ENCODE peak calls at places on chromosomes 1 and 21, in four cellular contexts. H, L, I and G are unnamed samples.

GRCh38 chr21:30962013-30962412 is 76.3 kb downstream of the KRTAP19-8 start:
- DNase-seq in H (no peak), L (no peak), I (no peak), G (no peak)

GRCh38 chr1:150955274-150955673 is 19.4 kb downstream of the CERS2 start:
- DNase-seq in H (peak), L (no peak), I (peak), G (no peak)

GRCh38 chr1:206005761-206006160 is 2.6 kb upstream of the RAB7B start:
- DNase-seq in H (no peak), L (no peak), I (no peak), G (no peak)

GRCh38 chr21:40841524-40842196 is 5.3 kb downstream of the DSCAM start:
- DNase-seq in H (no peak), L (no peak), I (no peak), G (peak)

GRCh38 chr1:1954015-1954414 is 34.9 kb upstream of the TMEM52 start:
- DNase-seq in H (no peak), L (no peak), I (no peak), G (no peak)

GRCh38 chr1:210344706-210345105 is 16.0 kb downstream of the HHAT start:
- DNase-seq in H (no peak), L (peak), I (no peak), G (no peak)

GRCh38 chr1:232999960-233000625 is 49.7 kb downstream of the NTPCR start:
- DNase-seq in H (no peak), L (no peak), I (no peak), G (no peak)

GRCh38 chr1:64335634-64336033 is 132.2 kb downstream of the UBE2U start:
- DNase-seq in H (no peak), L (no peak), I (no peak), G (no peak)

GRCh38 chr1:172499636-172500141 is 33.3 kb upstream of the SUCO start:
- DNase-seq in H (no peak), L (peak), I (no peak), G (peak)

GRCh38 chr1:169060010-169060722 is 46.3 kb upstream of the ATP1B1 start:
- DNase-seq in H (peak), L (peak), I (peak), G (no peak)

GRCh38 chr1:240217398-240217797 is 125.7 kb downstream of the FMN2 start:
- DNase-seq in H (no peak), L (peak), I (no peak), G (no peak)

GRCh38 chr1:209769171-209769904 is 13.5 kb downstream of the TRAF3IP3 start:
- DNase-seq in H (peak), L (peak), I (peak), G (peak)

GRCh38 chr21:39313042-39313456 is 383 bp downstream of the BRWD1 start:
- DNase-seq in H (no peak), L (no peak), I (peak), G (no peak)

GRCh38 chr21:39316062-39316461 is 2.6 kb upstream of the BRWD1 start:
- DNase-seq in H (no peak), L (no peak), I (no peak), G (peak)

GRCh38 chr21:39313457-39314154 is at the start of gene BRWD1:
- DNase-seq in H (peak), L (peak), I (peak), G (peak)

GRCh38 chr21:39315603-39316002 is 2.2 kb upstream of the BRWD1 start:
- DNase-seq in H (no peak), L (no peak), I (no peak), G (no peak)

GRCh38 chr21:39314155-39315027 is 959 bp upstream of the BRWD1 start:
- DNase-seq in H (peak), L (peak), I (peak), G (peak)
- TF ChIP-seq CTCF in H (no peak), L (no peak), I (no peak), G (peak)

GRCh38 chr1:199704231-199704630 is 323.3 kb upstream of the NR5A2 start:
- DNase-seq in H (no peak), L (no peak), I (no peak), G (no peak)
- TF ChIP-seq CTCF in H (no peak), L (no peak), I (no peak), G (no peak)

DNA sequence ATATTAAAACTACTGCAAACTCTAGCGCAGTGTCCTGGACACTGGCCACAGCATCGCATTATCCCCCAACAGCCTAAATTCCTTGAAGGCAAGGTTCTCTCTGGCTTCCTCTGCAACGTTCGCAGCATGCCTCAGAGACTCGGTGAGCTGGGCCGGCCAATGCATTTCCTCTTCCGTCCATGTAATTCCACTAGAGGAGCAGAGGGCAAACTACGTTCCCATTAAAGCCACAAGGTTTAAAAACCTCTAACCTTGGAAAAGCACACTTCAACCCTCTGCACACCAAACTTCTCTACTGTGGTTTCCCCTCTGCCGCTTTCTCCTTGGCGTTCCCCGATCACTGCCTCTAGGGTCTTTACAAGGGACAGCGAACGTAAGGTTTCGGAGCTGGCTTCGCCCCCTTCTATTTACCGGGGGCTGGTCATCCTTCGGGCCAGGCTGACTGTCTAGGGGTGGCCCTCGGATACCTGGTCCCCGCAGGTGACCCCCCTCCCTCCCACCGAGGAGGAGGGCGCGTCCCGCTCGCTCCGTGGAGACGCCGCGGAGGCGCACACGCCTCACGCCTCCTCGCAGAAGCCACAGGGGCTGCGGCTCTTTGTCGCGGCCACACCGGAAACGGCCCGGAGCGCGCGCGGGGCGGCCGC is 451 bp upstream of the SMYD2 start:
- DNase-seq in H (peak), L (peak), I (peak), G (peak)
- TF ChIP-seq CTCF in H (no peak), L (no peak), I (no peak), G (peak)

DNA sequence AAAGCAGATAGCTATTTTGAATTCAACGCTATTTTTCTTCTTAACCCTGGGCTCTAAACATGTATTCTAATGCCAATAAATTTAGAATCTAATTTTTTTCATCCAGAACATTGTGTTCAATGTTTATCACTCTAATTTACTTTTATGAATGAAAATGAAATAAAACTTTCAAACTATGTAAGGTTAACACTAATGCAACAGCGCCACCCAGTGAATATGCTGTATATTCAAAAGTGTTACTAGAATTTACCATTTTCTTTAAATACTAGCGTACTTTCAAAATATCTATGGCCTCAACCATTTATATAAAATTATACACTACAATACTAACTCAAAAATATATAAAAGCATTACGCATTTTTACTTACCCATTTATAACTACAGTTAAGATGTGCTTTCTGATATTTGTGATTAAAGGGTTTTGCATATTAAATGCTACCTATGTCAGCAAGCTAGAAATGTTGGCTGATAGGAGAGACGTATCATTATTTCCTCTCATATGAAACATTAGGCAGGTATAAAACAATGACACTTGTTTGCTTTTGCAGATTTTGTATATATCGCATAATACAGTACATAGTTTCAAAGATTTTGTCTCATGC is 5.9 kb upstream of the NUF2 start:
- DNase-seq in H (peak), L (peak), I (peak), G (peak)
- TF ChIP-seq CTCF in H (peak), L (peak), I (peak), G (peak)

GRCh38 chr21:33229776-33230517 is at the start of gene IFNAR2:
- DNase-seq in H (peak), L (peak), I (peak), G (no peak)
- TF ChIP-seq CTCF in H (no peak), L (no peak), I (no peak), G (no peak)

DNA sequence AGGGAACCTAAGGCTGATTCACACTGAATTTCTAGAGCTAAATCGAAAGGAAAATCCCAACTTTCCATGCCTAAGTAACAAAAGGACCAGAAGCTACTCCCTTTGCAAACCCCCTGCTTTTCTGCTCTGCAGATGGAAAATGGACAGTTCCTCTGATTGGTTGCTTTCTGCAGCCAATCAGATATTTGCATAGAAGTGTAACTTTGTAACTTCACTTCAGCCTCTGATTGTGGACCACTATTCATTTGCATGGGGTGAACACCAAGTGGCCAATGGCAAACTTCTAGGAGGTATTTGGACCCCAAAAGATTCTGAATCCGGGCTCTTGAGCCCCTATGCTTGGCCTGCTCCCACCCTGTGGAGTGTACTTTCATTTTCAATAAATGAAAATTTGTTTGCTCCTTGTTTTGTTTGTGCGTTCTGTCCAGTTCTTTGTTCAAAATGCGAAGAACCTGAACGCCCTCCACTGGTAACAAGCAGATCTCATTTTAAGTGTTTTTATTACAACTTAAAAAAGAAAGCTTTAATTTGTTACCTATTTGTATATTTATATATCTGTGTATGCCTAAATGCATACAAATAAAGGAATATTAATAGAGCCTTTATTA is 6.4 kb upstream of the GSTM4 start:
- DNase-seq in H (peak), L (peak), I (peak), G (peak)
- TF ChIP-seq CTCF in H (peak), L (peak), I (peak), G (peak)

DNA sequence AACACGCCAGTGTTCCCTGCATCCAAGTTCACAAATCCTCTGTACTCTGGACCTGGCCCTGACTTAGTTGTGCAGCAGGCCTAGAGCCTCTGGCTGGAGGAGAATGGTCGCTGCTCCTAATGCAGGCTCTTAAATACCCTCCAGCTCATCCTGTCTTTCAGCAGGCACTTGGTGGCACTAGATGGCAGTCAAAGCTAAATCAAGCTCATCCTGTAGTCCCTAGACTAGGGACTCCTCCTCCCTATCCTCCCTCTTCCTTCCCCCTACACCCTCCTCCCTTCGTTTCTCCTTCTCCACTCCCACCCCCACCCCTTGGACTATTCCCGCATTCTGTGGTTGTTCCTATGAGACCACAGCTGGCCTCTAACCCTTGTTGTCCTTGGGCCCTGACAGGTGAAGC is 41.5 kb upstream of the MTR start:
- DNase-seq in H (peak), L (peak), I (peak), G (peak)
- TF ChIP-seq CTCF in H (peak), L (peak), I (no peak), G (peak)

GRCh38 chr1:161399257-161399998 is 31.8 kb upstream of the CFAP126 start:
- DNase-seq in H (peak), L (peak), I (peak), G (peak)
- TF ChIP-seq CTCF in H (peak), L (peak), I (peak), G (peak)